ENCODE peak calls at places on chromosome 11, in eight cellular contexts. One of them, this sample, is unnamed.

GRCh38 chr11:78660451-78660850 is 85.8 kb upstream of the NARS2 start:
- DNase-seq in left ventricle myocardium inferior: no peak
- DNase-seq in body of pancreas: no peak
- DNase-seq in right lobe of liver: no peak
- DNase-seq in heart right ventricle: no peak
- DNase-seq in lower lobe of right lung: no peak
- DNase-seq in pancreas: no peak
- DNase-seq in brain microvascular endothelial cell: no peak
- DNase-seq in this sample: no peak

GRCh38 chr11:112166561-112166960 is 611 bp upstream of the TEX12 start:
- DNase-seq in left ventricle myocardium inferior: no peak
- DNase-seq in lower lobe of right lung: no peak
- DNase-seq in pancreas: no peak
- DNase-seq in brain microvascular endothelial cell: no peak
- DNase-seq in heart right ventricle: no peak
- DNase-seq in body of pancreas: no peak
- DNase-seq in right lobe of liver: no peak
- DNase-seq in this sample: no peak

GRCh38 chr11:12750181-12750580 is 76.0 kb downstream of the TEAD1 start:
- DNase-seq in right lobe of liver: no peak
- DNase-seq in left ventricle myocardium inferior: no peak
- DNase-seq in heart right ventricle: no peak
- DNase-seq in pancreas: no peak
- DNase-seq in body of pancreas: no peak
- DNase-seq in brain microvascular endothelial cell: no peak
- DNase-seq in lower lobe of right lung: no peak
- DNase-seq in this sample: no peak

GRCh38 chr11:8403310-8403709 is 139.6 kb upstream of the LMO1 start:
- DNase-seq in right lobe of liver: no peak
- DNase-seq in pancreas: no peak
- DNase-seq in brain microvascular endothelial cell: peak; percentile 54
- DNase-seq in left ventricle myocardium inferior: no peak
- DNase-seq in lower lobe of right lung: no peak
- DNase-seq in heart right ventricle: no peak
- DNase-seq in body of pancreas: no peak
- DNase-seq in this sample: no peak

GRCh38 chr11:116376547-116376946 is 396.2 kb downstream of the BUD13 start:
- DNase-seq in left ventricle myocardium inferior: no peak
- DNase-seq in body of pancreas: no peak
- DNase-seq in lower lobe of right lung: no peak
- DNase-seq in right lobe of liver: no peak
- DNase-seq in pancreas: no peak
- DNase-seq in brain microvascular endothelial cell: no peak
- DNase-seq in heart right ventricle: no peak
- DNase-seq in this sample: no peak

GRCh38 chr11:78147807-78148206 is 8.4 kb upstream of the ALG8 start:
- DNase-seq in right lobe of liver: no peak
- DNase-seq in lower lobe of right lung: no peak
- DNase-seq in left ventricle myocardium inferior: no peak
- DNase-seq in brain microvascular endothelial cell: no peak
- DNase-seq in pancreas: no peak
- DNase-seq in body of pancreas: no peak
- DNase-seq in heart right ventricle: no peak
- DNase-seq in this sample: no peak

GRCh38 chr11:93526058-93526633 is 17.0 kb downstream of the SMCO4 start:
- DNase-seq in body of pancreas: no peak
- DNase-seq in left ventricle myocardium inferior: no peak
- DNase-seq in right lobe of liver: no peak
- DNase-seq in lower lobe of right lung: no peak
- DNase-seq in heart right ventricle: no peak
- DNase-seq in brain microvascular endothelial cell: no peak
- DNase-seq in pancreas: no peak
- DNase-seq in this sample: no peak

GRCh38 chr11:15819679-15820286 is 536.6 kb downstream of the SOX6 start:
- DNase-seq in body of pancreas: peak; percentile 83
- DNase-seq in right lobe of liver: peak; percentile 88
- DNase-seq in brain microvascular endothelial cell: peak; percentile 40
- DNase-seq in heart right ventricle: peak; percentile 79
- DNase-seq in left ventricle myocardium inferior: peak; percentile 73
- DNase-seq in pancreas: peak; percentile 91
- DNase-seq in lower lobe of right lung: peak; percentile 82
- DNase-seq in this sample: no peak

GRCh38 chr11:83801799-83802198 is 515.6 kb upstream of the CCDC90B start:
- DNase-seq in body of pancreas: no peak
- DNase-seq in brain microvascular endothelial cell: no peak
- DNase-seq in right lobe of liver: no peak
- DNase-seq in left ventricle myocardium inferior: no peak
- DNase-seq in heart right ventricle: no peak
- DNase-seq in pancreas: no peak
- DNase-seq in lower lobe of right lung: no peak
- DNase-seq in this sample: no peak

GRCh38 chr11:86209806-86210657 is 34.5 kb upstream of the EED start:
- DNase-seq in lower lobe of right lung: no peak
- DNase-seq in right lobe of liver: no peak
- DNase-seq in body of pancreas: no peak
- DNase-seq in heart right ventricle: no peak
- DNase-seq in brain microvascular endothelial cell: no peak
- DNase-seq in left ventricle myocardium inferior: no peak
- DNase-seq in pancreas: no peak
- DNase-seq in this sample: no peak

GRCh38 chr11:34380696-34381095 is 22.9 kb upstream of the ABTB2 start:
- DNase-seq in heart right ventricle: no peak
- DNase-seq in pancreas: no peak
- DNase-seq in brain microvascular endothelial cell: peak; percentile 40
- DNase-seq in right lobe of liver: no peak
- DNase-seq in body of pancreas: no peak
- DNase-seq in lower lobe of right lung: no peak
- DNase-seq in left ventricle myocardium inferior: no peak
- DNase-seq in this sample: no peak

GRCh38 chr11:76830639-76831312 is 29.9 kb upstream of the ACER3 start:
- DNase-seq in lower lobe of right lung: no peak
- DNase-seq in left ventricle myocardium inferior: no peak
- DNase-seq in heart right ventricle: no peak
- DNase-seq in body of pancreas: peak; percentile 36
- DNase-seq in brain microvascular endothelial cell: peak; percentile 66
- DNase-seq in right lobe of liver: no peak
- DNase-seq in pancreas: no peak
- DNase-seq in this sample: no peak

GRCh38 chr11:102243399-102243884 is 73.8 kb upstream of the BIRC3 start:
- DNase-seq in body of pancreas: no peak
- DNase-seq in lower lobe of right lung: no peak
- DNase-seq in heart right ventricle: no peak
- DNase-seq in brain microvascular endothelial cell: no peak
- DNase-seq in left ventricle myocardium inferior: no peak
- DNase-seq in right lobe of liver: no peak
- DNase-seq in pancreas: no peak
- DNase-seq in this sample: no peak

GRCh38 chr11:79264284-79264683 is 176.5 kb downstream of the TENM4 start:
- DNase-seq in left ventricle myocardium inferior: no peak
- DNase-seq in lower lobe of right lung: no peak
- DNase-seq in body of pancreas: no peak
- DNase-seq in right lobe of liver: no peak
- DNase-seq in pancreas: no peak
- DNase-seq in brain microvascular endothelial cell: no peak
- DNase-seq in heart right ventricle: no peak
- DNase-seq in this sample: no peak

GRCh38 chr11:93329936-93330445 is 551 bp upstream of the DEUP1 start:
- DNase-seq in brain microvascular endothelial cell: no peak
- DNase-seq in left ventricle myocardium inferior: no peak
- DNase-seq in lower lobe of right lung: no peak
- DNase-seq in heart right ventricle: no peak
- DNase-seq in pancreas: no peak
- DNase-seq in right lobe of liver: no peak
- DNase-seq in body of pancreas: peak; percentile 9
- DNase-seq in this sample: no peak

GRCh38 chr11:77779935-77780334 is 40.6 kb downstream of the RSF1 start:
- DNase-seq in body of pancreas: no peak
- DNase-seq in lower lobe of right lung: no peak
- DNase-seq in pancreas: no peak
- DNase-seq in brain microvascular endothelial cell: peak; percentile 24
- DNase-seq in left ventricle myocardium inferior: no peak
- DNase-seq in heart right ventricle: no peak
- DNase-seq in right lobe of liver: no peak
- DNase-seq in this sample: no peak

GRCh38 chr11:23413057-23413456 is 552.8 kb upstream of the CCDC179 start:
- DNase-seq in brain microvascular endothelial cell: no peak
- DNase-seq in pancreas: no peak
- DNase-seq in heart right ventricle: no peak
- DNase-seq in body of pancreas: no peak
- DNase-seq in right lobe of liver: no peak
- DNase-seq in lower lobe of right lung: no peak
- DNase-seq in left ventricle myocardium inferior: no peak
- DNase-seq in this sample: no peak

GRCh38 chr11:122628691-122629555 is 26.6 kb upstream of the UBASH3B start:
- DNase-seq in heart right ventricle: peak; percentile 48
- DNase-seq in pancreas: no peak
- DNase-seq in brain microvascular endothelial cell: peak; percentile 77
- DNase-seq in left ventricle myocardium inferior: peak; percentile 45
- DNase-seq in lower lobe of right lung: peak; percentile 74
- DNase-seq in body of pancreas: peak; percentile 71
- DNase-seq in right lobe of liver: peak; percentile 63
- DNase-seq in this sample: no peak

GRCh38 chr11:34168642-34169051 is 63.2 kb downstream of the NAT10 start:
- DNase-seq in right lobe of liver: no peak
- DNase-seq in lower lobe of right lung: no peak
- DNase-seq in heart right ventricle: no peak
- DNase-seq in pancreas: no peak
- DNase-seq in body of pancreas: no peak
- DNase-seq in brain microvascular endothelial cell: no peak
- DNase-seq in left ventricle myocardium inferior: no peak
- DNase-seq in this sample: peak; percentile 70

GRCh38 chr11:74680703-74681531 is 50.3 kb downstream of the CHRDL2 start:
- DNase-seq in body of pancreas: peak; percentile 1
- DNase-seq in pancreas: no peak
- DNase-seq in lower lobe of right lung: no peak
- DNase-seq in left ventricle myocardium inferior: no peak
- DNase-seq in right lobe of liver: no peak
- DNase-seq in heart right ventricle: no peak
- DNase-seq in brain microvascular endothelial cell: no peak
- DNase-seq in this sample: no peak

GRCh38 chr11:69825037-69825834 is 6.0 kb upstream of the FGF3 start:
- DNase-seq in right lobe of liver: peak; percentile 32
- DNase-seq in brain microvascular endothelial cell: no peak
- DNase-seq in pancreas: no peak
- DNase-seq in lower lobe of right lung: no peak
- DNase-seq in body of pancreas: no peak
- DNase-seq in left ventricle myocardium inferior: no peak
- DNase-seq in heart right ventricle: no peak
- DNase-seq in this sample: no peak
- H3K27me3 ChIP-seq in right lobe of liver: no peaks in the 10 kb centered on the region
- H3K27me3 ChIP-seq in brain microvascular endothelial cell: peaks cover 34% of the 10 kb centered on the region
- H3K27me3 ChIP-seq in pancreas: no peaks in the 10 kb centered on the region
- H3K27me3 ChIP-seq in lower lobe of right lung: peaks cover 32% of the 10 kb centered on the region
- H3K27me3 ChIP-seq in body of pancreas: no peaks in the 10 kb centered on the region
- H3K27me3 ChIP-seq in left ventricle myocardium inferior: peaks cover 77% of the 10 kb centered on the region
- H3K27me3 ChIP-seq in heart right ventricle: peaks cover 70% of the 10 kb centered on the region
- H3K27me3 ChIP-seq in this sample: peaks cover 27% of the 10 kb centered on the region

GRCh38 chr11:67545280-67545679 is 22.0 kb upstream of the CABP2 start:
- DNase-seq in left ventricle myocardium inferior: peak; percentile 56
- DNase-seq in lower lobe of right lung: no peak
- DNase-seq in pancreas: peak; percentile 57
- DNase-seq in brain microvascular endothelial cell: no peak
- DNase-seq in right lobe of liver: peak; percentile 84
- DNase-seq in heart right ventricle: peak; percentile 68
- DNase-seq in body of pancreas: peak; percentile 19
- DNase-seq in this sample: no peak
- TF ChIP-seq CTCF in left ventricle myocardium inferior: peak; percentile 46
- TF ChIP-seq CTCF in lower lobe of right lung: no peak
- TF ChIP-seq CTCF in pancreas: no peak
- TF ChIP-seq CTCF in brain microvascular endothelial cell: no peak
- TF ChIP-seq CTCF in right lobe of liver: peak; percentile 47
- TF ChIP-seq CTCF in heart right ventricle: peak; percentile 35
- TF ChIP-seq CTCF in body of pancreas: no peak
- TF ChIP-seq CTCF in this sample: no peak

DNA sequence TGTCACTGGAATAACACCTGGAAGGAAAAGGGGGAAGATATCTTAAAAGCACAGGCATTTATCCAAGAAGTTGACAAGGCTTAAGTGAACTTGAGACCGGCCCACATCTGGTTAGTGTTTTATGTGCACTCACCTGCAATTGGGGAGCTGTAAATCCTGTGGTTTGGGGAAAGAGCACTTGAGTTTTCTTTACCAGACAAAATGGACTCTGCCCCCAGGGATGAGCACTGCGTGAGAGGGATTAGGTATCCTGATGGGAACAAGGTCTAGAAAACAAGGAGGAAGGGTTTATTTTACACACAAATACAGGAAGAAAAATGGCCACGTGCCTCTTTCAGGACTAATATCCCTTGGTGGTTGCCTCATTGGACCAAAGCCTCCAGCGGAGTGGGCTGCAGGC is 15.1 kb downstream of the E2F8 start:
- DNase-seq in right lobe of liver: no peak
- DNase-seq in brain microvascular endothelial cell: no peak
- DNase-seq in heart right ventricle: no peak
- DNase-seq in left ventricle myocardium inferior: no peak
- DNase-seq in lower lobe of right lung: no peak
- DNase-seq in pancreas: no peak
- DNase-seq in body of pancreas: no peak
- DNase-seq in this sample: no peak
- H3K36me3 ChIP-seq in right lobe of liver: no peaks in the 10 kb centered on the region
- H3K36me3 ChIP-seq in brain microvascular endothelial cell: no peaks in the 10 kb centered on the region
- H3K36me3 ChIP-seq in heart right ventricle: no peaks in the 10 kb centered on the region
- H3K36me3 ChIP-seq in left ventricle myocardium inferior: no peaks in the 10 kb centered on the region
- H3K36me3 ChIP-seq in lower lobe of right lung: no peaks in the 10 kb centered on the region
- H3K36me3 ChIP-seq in pancreas: no peaks in the 10 kb centered on the region
- H3K36me3 ChIP-seq in body of pancreas: no peaks in the 10 kb centered on the region
- H3K36me3 ChIP-seq in this sample: no peaks in the 10 kb centered on the region

GRCh38 chr11:31815743-31816466 is 4.8 kb upstream of the PAX6 start:
- DNase-seq in right lobe of liver: no peak
- DNase-seq in pancreas: no peak
- DNase-seq in heart right ventricle: no peak
- DNase-seq in left ventricle myocardium inferior: no peak
- DNase-seq in body of pancreas: no peak
- DNase-seq in lower lobe of right lung: no peak
- DNase-seq in brain microvascular endothelial cell: no peak
- DNase-seq in this sample: no peak

GRCh38 chr11:31813242-31813960 is 2.3 kb upstream of the PAX6 start:
- DNase-seq in body of pancreas: no peak
- DNase-seq in lower lobe of right lung: no peak
- DNase-seq in heart right ventricle: no peak
- DNase-seq in right lobe of liver: no peak
- DNase-seq in brain microvascular endothelial cell: no peak
- DNase-seq in left ventricle myocardium inferior: no peak
- DNase-seq in pancreas: no peak
- DNase-seq in this sample: no peak

GRCh38 chr11:31816467-31817053 is 5.4 kb upstream of the PAX6 start:
- DNase-seq in brain microvascular endothelial cell: no peak
- DNase-seq in lower lobe of right lung: no peak
- DNase-seq in pancreas: peak; percentile 78
- DNase-seq in heart right ventricle: no peak
- DNase-seq in body of pancreas: no peak
- DNase-seq in right lobe of liver: no peak
- DNase-seq in left ventricle myocardium inferior: no peak
- DNase-seq in this sample: no peak

GRCh38 chr11:31812392-31813241 is 1.5 kb upstream of the PAX6 start:
- DNase-seq in body of pancreas: no peak
- DNase-seq in left ventricle myocardium inferior: no peak
- DNase-seq in lower lobe of right lung: no peak
- DNase-seq in right lobe of liver: no peak
- DNase-seq in pancreas: peak; percentile 75
- DNase-seq in brain microvascular endothelial cell: no peak
- DNase-seq in heart right ventricle: no peak
- DNase-seq in this sample: no peak

GRCh38 chr11:31813961-31814868 is 3.1 kb upstream of the PAX6 start:
- DNase-seq in body of pancreas: no peak
- DNase-seq in right lobe of liver: no peak
- DNase-seq in pancreas: peak; percentile 75
- DNase-seq in left ventricle myocardium inferior: no peak
- DNase-seq in heart right ventricle: no peak
- DNase-seq in lower lobe of right lung: no peak
- DNase-seq in brain microvascular endothelial cell: no peak
- DNase-seq in this sample: no peak
- H3K27me3 ChIP-seq in body of pancreas: no peaks in the 10 kb centered on the region
- H3K27me3 ChIP-seq in right lobe of liver: peaks cover 68% of the 10 kb centered on the region
- H3K27me3 ChIP-seq in pancreas: peaks cover 33% of the 10 kb centered on the region
- H3K27me3 ChIP-seq in left ventricle myocardium inferior: peaks cover 100% of the 10 kb centered on the region
- H3K27me3 ChIP-seq in heart right ventricle: peaks cover 99% of the 10 kb centered on the region
- H3K27me3 ChIP-seq in lower lobe of right lung: peaks cover 97% of the 10 kb centered on the region
- H3K27me3 ChIP-seq in brain microvascular endothelial cell: peaks cover 93% of the 10 kb centered on the region
- H3K27me3 ChIP-seq in this sample: peaks cover 81% of the 10 kb centered on the region